ENCODE peak calls at places on chromosomes 1 and 21, in ten cellular contexts. R is AG04450; M is NCI-H510A treated with DMSO at 0.1 percent for 48 hours; G is HFFc6; N is RWPE1; K is iris pigment epithelial cell; T is stimulated activated CD4-positive, alpha-beta T cell treated with anti-CD3 and anti-CD28 coated beads, Interleukin-1b, Interleukin-23, amount 100 ng/mL, for 4 hours; E is effector CD8-positive, alpha-beta T cell; F is iPS-NIHi11; A is NCI-H748 treated with DMSO at 0.1 percent for 48 hours. J is an unnamed sample.

GRCh38 chr1:218772575-218772974 is 401.1 kb upstream of the LYPLAL1 start:
- DNase-seq in R (peak), M (no peak), G (peak), N (no peak), K (peak), T (no peak), E (no peak), F (no peak), A (no peak), J (no peak)

GRCh38 chr1:220222939-220223338 is 49.3 kb downstream of the RAB3GAP2 start:
- DNase-seq in R (no peak), M (no peak), G (no peak), N (no peak), K (no peak), T (no peak), E (no peak), F (no peak), A (no peak), J (no peak)

GRCh38 chr1:238129677-238130076 is 239.0 kb upstream of the ZP4 start:
- DNase-seq in R (no peak), M (no peak), G (no peak), N (no peak), K (no peak), T (no peak), E (no peak), F (no peak), A (no peak), J (no peak)

GRCh38 chr1:4128616-4129015 is 228.5 kb upstream of the C1orf174 start:
- DNase-seq in R (no peak), M (no peak), G (no peak), N (no peak), K (no peak), T (no peak), E (no peak), F (no peak), A (no peak), J (no peak)

GRCh38 chr1:162823231-162823630 is 32.7 kb downstream of the HSD17B7 start:
- DNase-seq in R (no peak), M (no peak), G (no peak), N (no peak), K (no peak), T (no peak), E (no peak), F (no peak), A (no peak), J (no peak)

GRCh38 chr1:29599071-29599470 is 362.7 kb downstream of the PTPRU start:
- DNase-seq in R (no peak), M (no peak), G (no peak), N (no peak), K (no peak), T (no peak), E (no peak), F (no peak), A (no peak), J (no peak)

GRCh38 chr1:4425892-4426291 is 228.5 kb upstream of the AJAP1 start:
- DNase-seq in R (no peak), M (no peak), G (no peak), N (no peak), K (no peak), T (no peak), E (no peak), F (peak), A (no peak), J (no peak)

GRCh38 chr21:40680311-40680710 is 166.6 kb downstream of the DSCAM start:
- DNase-seq in R (no peak), M (peak), G (no peak), N (no peak), K (no peak), T (no peak), E (no peak), F (no peak), A (peak), J (no peak)

GRCh38 chr1:204972461-204972860 is 70.6 kb upstream of the CNTN2 start:
- DNase-seq in R (no peak), M (no peak), G (no peak), N (no peak), K (no peak), T (no peak), E (no peak), F (no peak), A (no peak), J (no peak)

GRCh38 chr1:218383051-218383450 is 37.9 kb downstream of the TGFB2 start:
- DNase-seq in R (no peak), M (no peak), G (no peak), N (no peak), K (no peak), T (no peak), E (no peak), F (no peak), A (no peak), J (no peak)

GRCh38 chr1:94951509-94952208 is 24.7 kb upstream of the CNN3 start:
- DNase-seq in R (no peak), M (no peak), G (no peak), N (peak), K (no peak), T (no peak), E (no peak), F (no peak), A (no peak), J (no peak)

GRCh38 chr1:52551476-52552235 is 1.2 kb downstream of the TUT4 start:
- DNase-seq in R (no peak), M (no peak), G (peak), N (no peak), K (peak), T (peak), E (peak), F (no peak), A (peak), J (no peak)

GRCh38 chr1:39976732-39977131 is 21.8 kb downstream of the MFSD2A start:
- DNase-seq in R (no peak), M (no peak), G (no peak), N (no peak), K (no peak), T (no peak), E (no peak), F (no peak), A (peak), J (no peak)

GRCh38 chr1:37932759-37933158 is 14.1 kb downstream of the INPP5B start:
- DNase-seq in R (no peak), M (no peak), G (peak), N (peak), K (peak), T (no peak), E (no peak), F (no peak), A (no peak), J (no peak)

GRCh38 chr1:168100315-168101002 is 36.3 kb downstream of the GPR161 start:
- DNase-seq in R (no peak), M (no peak), G (no peak), N (no peak), K (no peak), T (no peak), E (no peak), F (no peak), A (no peak), J (no peak)

GRCh38 chr1:201702936-201703335 is 126.0 kb upstream of the IPO9 start:
- DNase-seq in R (no peak), M (peak), G (peak), N (no peak), K (no peak), T (no peak), E (no peak), F (peak), A (peak), J (peak)

GRCh38 chr1:89855413-89856123 is 34.7 kb downstream of the LRRC8D start:
- DNase-seq in R (no peak), M (no peak), G (peak), N (peak), K (peak), T (no peak), E (no peak), F (no peak), A (no peak), J (no peak)

GRCh38 chr1:205356424-205357151 is at the start of gene KLHDC8A:
- DNase-seq in R (no peak), M (no peak), G (no peak), N (no peak), K (no peak), T (no peak), E (no peak), F (no peak), A (no peak), J (no peak)

GRCh38 chr1:52727114-52727586 is 897 bp downstream of the ZYG11B start:
- DNase-seq in R (no peak), M (no peak), G (no peak), N (no peak), K (peak), T (no peak), E (no peak), F (peak), A (no peak), J (no peak)

GRCh38 chr1:50976890-50977574 is 7.0 kb downstream of the CDKN2C start:
- DNase-seq in R (no peak), M (no peak), G (peak), N (peak), K (peak), T (no peak), E (no peak), F (peak), A (peak), J (no peak)

GRCh38 chr1:245197121-245197520 is 42.3 kb downstream of the KIF26B start:
- DNase-seq in R (no peak), M (no peak), G (no peak), N (no peak), K (no peak), T (no peak), E (no peak), F (no peak), A (no peak), J (no peak)

GRCh38 chr1:114152211-114153050 is 1.2 kb downstream of the SYT6 start:
- DNase-seq in R (no peak), M (peak), G (no peak), N (peak), K (peak), T (peak), E (no peak), F (peak), A (no peak), J (peak)

GRCh38 chr1:55685560-55685959 is 470.4 kb upstream of the USP24 start:
- DNase-seq in R (no peak), M (no peak), G (no peak), N (no peak), K (no peak), T (no peak), E (no peak), F (no peak), A (no peak), J (no peak)

GRCh38 chr1:27773732-27774445 is 870 bp downstream of the STX12 start:
- DNase-seq in R (no peak), M (no peak), G (peak), N (no peak), K (peak), T (no peak), E (no peak), F (no peak), A (no peak), J (no peak)

GRCh38 chr1:156281281-156282142 is 1.1 kb downstream of the SMG5 start:
- DNase-seq in R (no peak), M (peak), G (peak), N (no peak), K (peak), T (peak), E (no peak), F (no peak), A (no peak), J (no peak)

GRCh38 chr1:9724706-9725476 is 73.4 kb downstream of the PIK3CD start:
- DNase-seq in R (peak), M (peak), G (peak), N (peak), K (peak), T (peak), E (peak), F (peak), A (no peak), J (no peak)

GRCh38 chr1:10063878-10064277 is 31.1 kb downstream of the UBE4B start:
- DNase-seq in R (no peak), M (no peak), G (no peak), N (peak), K (no peak), T (no peak), E (no peak), F (no peak), A (no peak), J (no peak)

GRCh38 chr1:184870319-184870718 is 104.0 kb downstream of the NIBAN1 start:
- DNase-seq in R (no peak), M (no peak), G (no peak), N (no peak), K (no peak), T (no peak), E (no peak), F (no peak), A (no peak), J (no peak)

J was measured in NCI-H1930.